ENCODE peak calls at places on chromosome 13, in six cellular contexts. C is mammary epithelial cell; Q is hepatocyte; A is lung; F is CD8-positive, alpha-beta T cell; R is CD8-positive, alpha-beta memory T cell. H is an unnamed sample.

GRCh38 chr13:20306039-20306438 is 73.9 kb upstream of the GJB6 start:
- DNase-seq in C (no peak), Q (no peak), A (no peak), F (no peak), R (no peak), H (no peak)

GRCh38 chr13:46179576-46180368 is 2.2 kb downstream of the LCP1 start:
- DNase-seq in C (no peak), Q (no peak), A (peak; percentile 56), F (peak; percentile 46), R (peak; percentile 73), H (no peak)

GRCh38 chr13:70255406-70255991 is 147.2 kb upstream of the KLHL1 start:
- DNase-seq in C (no peak), Q (no peak), A (no peak), F (no peak), R (no peak), H (no peak)

GRCh38 chr13:59766236-59766635 is 397.5 kb downstream of the DIAPH3 start:
- DNase-seq in C (no peak), Q (no peak), A (no peak), F (no peak), R (no peak), H (no peak)

GRCh38 chr13:55160911-55161310 is 1979.8 kb upstream of the PRR20A start:
- DNase-seq in C (no peak), Q (no peak), A (no peak), F (no peak), R (no peak), H (no peak)

GRCh38 chr13:49419292-49419691 is 24.6 kb downstream of the CAB39L start:
- DNase-seq in C (no peak), Q (no peak), A (no peak), F (no peak), R (no peak), H (no peak)

GRCh38 chr13:31267126-31267784 is 67.5 kb downstream of the B3GLCT start:
- DNase-seq in C (peak; percentile 75), Q (no peak), A (no peak), F (no peak), R (no peak), H (no peak)

GRCh38 chr13:69324109-69324886 is 783.3 kb upstream of the ATXN8OS start:
- DNase-seq in C (no peak), Q (peak; percentile 39), A (no peak), F (no peak), R (no peak), H (no peak)

GRCh38 chr13:29721766-29722165 is 126.3 kb upstream of the SLC7A1 start:
- DNase-seq in C (no peak), Q (no peak), A (no peak), F (no peak), R (no peak), H (no peak)

GRCh38 chr13:82636119-82636518 is 1246.2 kb downstream of the SLITRK1 start:
- DNase-seq in C (peak; percentile 68), Q (no peak), A (no peak), F (no peak), R (no peak), H (no peak)

GRCh38 chr13:19634129-19634740 is 776 bp downstream of the MPHOSPH8 start:
- DNase-seq in C (peak; percentile 50), Q (peak; percentile 30), A (no peak), F (no peak), R (no peak), H (no peak)

GRCh38 chr13:77519808-77520207 is 15.7 kb upstream of the SCEL start:
- DNase-seq in C (no peak), Q (no peak), A (no peak), F (no peak), R (no peak), H (no peak)

GRCh38 chr13:109243311-109243951 is 543.0 kb downstream of the IRS2 start:
- DNase-seq in C (peak; percentile 96), Q (peak; percentile 31), A (no peak), F (no peak), R (no peak), H (no peak)

GRCh38 chr13:97030705-97031452 is 36.6 kb upstream of the OXGR1 start:
- DNase-seq in C (peak; percentile 30), Q (peak; percentile 55), A (no peak), F (no peak), R (no peak), H (no peak)

GRCh38 chr13:44837250-44837649 is 152.0 kb downstream of the NUFIP1 start:
- DNase-seq in C (no peak), Q (no peak), A (no peak), F (no peak), R (no peak), H (no peak)

GRCh38 chr13:114141261-114141996 is 9.0 kb upstream of the RASA3 start:
- DNase-seq in C (no peak), Q (no peak), A (no peak), F (no peak), R (no peak), H (no peak)

GRCh38 chr13:59641758-59642157 is 522.0 kb downstream of the DIAPH3 start:
- DNase-seq in C (no peak), Q (no peak), A (no peak), F (no peak), R (no peak), H (no peak)

GRCh38 chr13:110372676-110373075 is 65.6 kb downstream of the COL4A2 start:
- DNase-seq in C (no peak), Q (no peak), A (no peak), F (no peak), R (no peak), H (no peak)

GRCh38 chr13:110373617-110374016 is 66.5 kb downstream of the COL4A2 start:
- DNase-seq in C (no peak), Q (no peak), A (no peak), F (no peak), R (no peak), H (no peak)

GRCh38 chr13:110369400-110369799 is 62.3 kb downstream of the COL4A2 start:
- DNase-seq in C (no peak), Q (no peak), A (no peak), F (no peak), R (no peak), H (no peak)

GRCh38 chr13:110374644-110375370 is 67.7 kb downstream of the COL4A2 start:
- DNase-seq in C (no peak), Q (no peak), A (no peak), F (no peak), R (no peak), H (no peak)

DNA sequence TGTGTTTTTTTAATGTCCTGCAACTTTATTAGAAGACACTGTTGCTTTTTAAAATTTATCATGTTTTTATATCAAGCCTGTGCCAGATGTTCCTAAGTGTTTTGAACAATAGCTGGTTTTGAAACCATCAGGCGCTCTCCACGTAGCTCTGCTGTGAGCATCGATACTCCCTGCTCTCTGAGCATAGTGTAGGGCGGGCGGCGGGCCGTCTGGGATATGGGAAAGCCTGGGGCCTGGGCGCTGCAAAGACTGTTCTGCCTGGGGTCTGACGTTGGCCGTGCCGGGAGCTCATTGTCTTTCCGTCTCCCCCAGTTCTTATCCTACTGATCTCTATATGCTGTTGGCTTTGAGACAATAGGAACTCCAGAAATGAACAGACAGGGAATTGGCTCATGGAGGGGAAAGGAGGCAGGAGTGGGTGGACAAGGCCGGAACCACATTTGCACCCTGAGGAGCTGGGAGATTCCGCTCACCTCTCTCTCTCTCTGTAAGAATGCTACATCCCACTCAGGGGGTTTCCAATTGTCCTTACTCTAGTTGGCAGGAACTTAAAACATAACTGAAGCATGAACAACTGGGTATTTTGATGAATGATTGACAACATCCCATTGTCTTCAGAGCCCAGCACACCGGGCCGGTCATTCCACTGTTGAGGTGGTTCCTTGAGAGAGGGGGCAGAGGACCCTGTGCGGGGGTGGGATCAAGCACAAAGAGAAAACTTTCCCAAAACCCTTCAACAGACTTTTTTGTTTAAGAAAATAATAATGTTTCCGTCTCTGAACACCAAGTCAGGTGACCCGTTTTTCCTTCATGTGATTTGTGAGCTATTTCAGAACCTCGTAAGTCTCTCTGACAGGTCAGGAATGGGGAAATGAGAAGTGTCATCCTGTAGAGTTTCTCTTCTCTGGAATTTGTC is 64.7 kb downstream of the COL4A2 start:
- DNase-seq in C (peak; percentile 52), Q (no peak), A (no peak), F (no peak), R (no peak), H (no peak)
- H3K27ac ChIP-seq in C (peak overlapping the region; percentile 11), Q (peak overlapping the region; percentile 53), A (peak overlapping the region; percentile 79), F (no peak overlapping the region), R (no peak overlapping the region), H (no peak overlapping the region)

GRCh38 chr13:99310382-99311031 is 3.3 kb upstream of the GPR183 start:
- DNase-seq in C (no peak), Q (no peak), A (no peak), F (no peak), R (no peak), H (no peak)
- H3K4me1 ChIP-seq in C (peaks cover 7% of the 10 kb centered on the region), Q (peaks cover 24% of the 10 kb centered on the region), A (peaks cover 5% of the 10 kb centered on the region), F (peaks cover 72% of the 10 kb centered on the region), R (peaks cover 77% of the 10 kb centered on the region), H (no peaks in the 10 kb centered on the region)

DNA sequence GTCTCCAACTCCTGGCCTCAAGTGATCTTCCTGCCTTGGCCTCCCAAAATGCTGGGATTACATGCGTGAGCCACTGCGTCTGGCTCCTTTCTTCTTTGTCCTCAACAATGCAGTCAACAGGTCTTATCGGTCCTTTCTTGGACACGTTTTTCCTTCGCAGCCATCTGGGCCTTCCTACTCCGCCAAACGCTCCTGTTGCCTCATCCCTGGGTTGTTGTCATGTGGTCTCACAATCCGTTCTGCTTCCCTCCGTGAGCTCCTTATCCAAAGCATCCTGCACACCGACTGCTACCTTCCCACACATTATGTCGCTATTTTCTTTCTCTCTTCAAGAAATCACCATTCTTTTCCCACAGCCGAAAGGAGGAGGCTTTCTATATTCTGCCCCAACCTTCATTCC is 306.8 kb downstream of the DCLK1 start:
- DNase-seq in C (no peak), Q (no peak), A (no peak), F (no peak), R (no peak), H (no peak)
- H3K27ac ChIP-seq in C (no peak overlapping the region), Q (no peak overlapping the region), A (no peak overlapping the region), F (no peak overlapping the region), R (no peak overlapping the region), H (no peak overlapping the region)

GRCh38 chr13:36516225-36516624 is 83.9 kb downstream of the CCNA1 start:
- DNase-seq in C (no peak), Q (no peak), A (no peak), F (no peak), R (no peak), H (no peak)
- H3K4me1 ChIP-seq in C (no peaks in the 10 kb centered on the region), Q (no peaks in the 10 kb centered on the region), A (no peaks in the 10 kb centered on the region), F (no peaks in the 10 kb centered on the region), R (no peaks in the 10 kb centered on the region), H (peaks cover 8% of the 10 kb centered on the region)

DNA sequence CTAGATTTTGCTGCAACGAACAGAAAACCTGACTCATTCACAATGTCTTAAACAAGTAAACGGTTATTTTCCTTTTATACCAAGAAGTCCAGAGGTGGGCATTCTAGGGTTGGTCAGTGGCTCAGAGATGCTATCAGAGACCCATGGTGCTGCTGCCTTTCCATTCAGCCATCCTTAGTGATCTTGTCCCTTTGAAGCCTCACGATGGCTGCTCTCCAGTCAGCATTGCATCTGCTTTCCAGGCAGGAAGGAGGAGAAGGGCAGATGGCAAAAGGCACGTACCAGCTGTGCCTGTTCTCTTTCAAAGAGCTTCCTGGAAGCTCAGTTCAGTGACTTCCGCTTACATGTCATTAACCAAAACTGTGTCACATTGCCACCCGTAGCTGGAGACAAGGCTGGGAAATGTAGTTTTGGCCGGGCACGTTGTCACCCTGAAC is 30.1 kb downstream of the WDFY2 start:
- DNase-seq in C (no peak), Q (no peak), A (no peak), F (peak; percentile 5), R (peak; percentile 31), H (no peak)
- H3K27ac ChIP-seq in C (no peak overlapping the region), Q (no peak overlapping the region), A (peak overlapping the region; percentile 40), F (peak overlapping the region; percentile 32), R (peak overlapping the region; percentile 18), H (no peak overlapping the region)

GRCh38 chr13:75771818-75772217 is 135.7 kb downstream of the LMO7 start:
- DNase-seq in C (peak; percentile 83), Q (no peak), A (no peak), F (no peak), R (no peak), H (no peak)
- H3K4me1 ChIP-seq in C (peaks cover 12% of the 10 kb centered on the region), Q (peaks cover 60% of the 10 kb centered on the region), A (no peaks in the 10 kb centered on the region), F (peaks cover 9% of the 10 kb centered on the region), R (peaks cover 12% of the 10 kb centered on the region), H (no peaks in the 10 kb centered on the region)

H was measured in iPS DF 6.9.